ENCODE peak calls at places on chromosome 18, in eight cellular contexts. T, K, B, C, O, P, V and D are unnamed samples.

GRCh38 chr18:25089470-25089869 is 262.5 kb downstream of the ZNF521 start:
- DNase-seq in P (no peak), B (no peak), V (peak), T (no peak), C (no peak), O (no peak), K (no peak), D (no peak)

GRCh38 chr18:28175047-28175929 is 1.6 kb downstream of the CDH2 start:
- DNase-seq in C (no peak), P (peak), K (no peak), B (peak), O (peak), T (no peak), V (no peak), D (peak)

GRCh38 chr18:8946046-8946838 is 156.3 kb upstream of the NDUFV2 start:
- DNase-seq in K (no peak), O (peak), V (peak), C (no peak), T (no peak), P (peak), B (no peak), D (no peak)

GRCh38 chr18:21897811-21898210 is 157.2 kb downstream of the MIB1 start:
- DNase-seq in B (peak), P (peak), V (peak), K (peak), T (no peak), C (peak), O (peak), D (peak)

GRCh38 chr18:35513181-35513932 is 15.6 kb upstream of the INO80C start:
- DNase-seq in K (no peak), O (peak), P (no peak), V (peak), C (no peak), B (no peak), T (no peak), D (no peak)

GRCh38 chr18:51448949-51449348 is 251.5 kb upstream of the MEX3C start:
- DNase-seq in T (no peak), O (no peak), C (no peak), V (no peak), P (no peak), B (no peak), K (no peak), D (no peak)

GRCh38 chr18:47964086-47964485 is 33.6 kb upstream of the SMAD2 start:
- DNase-seq in C (no peak), T (no peak), O (no peak), B (no peak), K (no peak), P (no peak), V (no peak), D (no peak)

GRCh38 chr18:76353500-76353899 is 141.5 kb downstream of the ZNF516 start:
- DNase-seq in T (no peak), O (no peak), C (no peak), P (no peak), K (no peak), B (no peak), V (no peak), D (no peak)

GRCh38 chr18:34862561-34862960 is 152.5 kb downstream of the DTNA start:
- DNase-seq in B (no peak), T (no peak), V (no peak), O (no peak), K (no peak), C (no peak), P (no peak), D (no peak)

GRCh38 chr18:28457784-28458183 is 280.9 kb upstream of the CDH2 start:
- DNase-seq in P (no peak), C (no peak), T (no peak), O (no peak), K (no peak), V (no peak), B (no peak), D (no peak)

GRCh38 chr18:3619746-3620145 is 169.8 kb downstream of the TGIF1 start:
- DNase-seq in O (no peak), K (no peak), P (no peak), V (no peak), B (no peak), C (no peak), T (no peak), D (no peak)

GRCh38 chr18:76619342-76620315 is 124.6 kb upstream of the ZNF516 start:
- DNase-seq in K (no peak), C (peak), V (peak), O (no peak), P (peak), B (peak), T (no peak), D (no peak)

GRCh38 chr18:60448487-60449267 is 76.1 kb upstream of the MC4R start:
- DNase-seq in K (no peak), T (no peak), C (no peak), V (no peak), P (no peak), O (no peak), B (no peak), D (no peak)

GRCh38 chr18:23689031-23689615 is at the start of gene LAMA3:
- DNase-seq in K (no peak), V (peak), P (peak), C (peak), O (peak), B (peak), T (no peak), D (peak)